ENCODE peak calls at places on chromosome 15, in nine cellular contexts. One of them, this sample, is unnamed.

GRCh38 chr15:47184003-47184404 is 533.3 kb upstream of the SEMA6D start:
- DNase-seq in GM20000: peak; percentile 10
- DNase-seq in left ventricle myocardium inferior: no peak
- DNase-seq in epithelial cell of proximal tubule: no peak
- DNase-seq in heart right ventricle: peak; percentile 22
- DNase-seq in pancreas: peak; percentile 30
- DNase-seq in tibial nerve: no peak
- DNase-seq in left lung: peak; percentile 30
- DNase-seq in AG04450: no peak
- DNase-seq in this sample: peak; percentile 27

GRCh38 chr15:93042211-93042610 is 46.8 kb downstream of the RGMA start:
- DNase-seq in GM20000: no peak
- DNase-seq in left ventricle myocardium inferior: no peak
- DNase-seq in epithelial cell of proximal tubule: no peak
- DNase-seq in heart right ventricle: no peak
- DNase-seq in pancreas: no peak
- DNase-seq in tibial nerve: no peak
- DNase-seq in left lung: no peak
- DNase-seq in AG04450: no peak
- DNase-seq in this sample: no peak

GRCh38 chr15:98914626-98915025 is 93.0 kb downstream of the PGPEP1L start:
- DNase-seq in GM20000: no peak
- DNase-seq in left ventricle myocardium inferior: no peak
- DNase-seq in epithelial cell of proximal tubule: no peak
- DNase-seq in heart right ventricle: no peak
- DNase-seq in pancreas: no peak
- DNase-seq in tibial nerve: no peak
- DNase-seq in left lung: no peak
- DNase-seq in AG04450: peak; percentile 84
- DNase-seq in this sample: no peak

GRCh38 chr15:83230242-83230641 is 22.6 kb upstream of the HDGFL3 start:
- DNase-seq in GM20000: no peak
- DNase-seq in left ventricle myocardium inferior: no peak
- DNase-seq in epithelial cell of proximal tubule: no peak
- DNase-seq in heart right ventricle: no peak
- DNase-seq in pancreas: no peak
- DNase-seq in tibial nerve: no peak
- DNase-seq in left lung: no peak
- DNase-seq in AG04450: no peak
- DNase-seq in this sample: no peak

GRCh38 chr15:94584833-94585244 is 353.5 kb downstream of the MCTP2 start:
- DNase-seq in GM20000: peak; percentile 25
- DNase-seq in left ventricle myocardium inferior: no peak
- DNase-seq in epithelial cell of proximal tubule: no peak
- DNase-seq in heart right ventricle: no peak
- DNase-seq in pancreas: no peak
- DNase-seq in tibial nerve: no peak
- DNase-seq in left lung: peak; percentile 35
- DNase-seq in AG04450: no peak
- DNase-seq in this sample: no peak

GRCh38 chr15:28097656-28098359 is 1.3 kb downstream of the OCA2 start:
- DNase-seq in GM20000: no peak
- DNase-seq in left ventricle myocardium inferior: no peak
- DNase-seq in epithelial cell of proximal tubule: no peak
- DNase-seq in heart right ventricle: no peak
- DNase-seq in pancreas: no peak
- DNase-seq in tibial nerve: no peak
- DNase-seq in left lung: no peak
- DNase-seq in AG04450: no peak
- DNase-seq in this sample: no peak

GRCh38 chr15:58438956-58439355 is 7.2 kb downstream of the LIPC start:
- DNase-seq in GM20000: peak; percentile 49
- DNase-seq in left ventricle myocardium inferior: peak; percentile 49
- DNase-seq in epithelial cell of proximal tubule: no peak
- DNase-seq in heart right ventricle: no peak
- DNase-seq in pancreas: no peak
- DNase-seq in tibial nerve: no peak
- DNase-seq in left lung: no peak
- DNase-seq in AG04450: peak; percentile 13
- DNase-seq in this sample: no peak

GRCh38 chr15:68493629-68494028 is 61.7 kb upstream of the ITGA11 start:
- DNase-seq in GM20000: no peak
- DNase-seq in left ventricle myocardium inferior: no peak
- DNase-seq in epithelial cell of proximal tubule: no peak
- DNase-seq in heart right ventricle: no peak
- DNase-seq in pancreas: no peak
- DNase-seq in tibial nerve: no peak
- DNase-seq in left lung: no peak
- DNase-seq in AG04450: no peak
- DNase-seq in this sample: no peak

GRCh38 chr15:92545996-92546395 is 109.6 kb downstream of the FAM174B start:
- DNase-seq in GM20000: no peak
- DNase-seq in left ventricle myocardium inferior: no peak
- DNase-seq in epithelial cell of proximal tubule: no peak
- DNase-seq in heart right ventricle: no peak
- DNase-seq in pancreas: no peak
- DNase-seq in tibial nerve: no peak
- DNase-seq in left lung: no peak
- DNase-seq in AG04450: no peak
- DNase-seq in this sample: no peak

GRCh38 chr15:68228971-68229385 is 550 bp downstream of the CLN6 start:
- DNase-seq in GM20000: no peak
- DNase-seq in left ventricle myocardium inferior: no peak
- DNase-seq in epithelial cell of proximal tubule: no peak
- DNase-seq in heart right ventricle: no peak
- DNase-seq in pancreas: no peak
- DNase-seq in tibial nerve: no peak
- DNase-seq in left lung: no peak
- DNase-seq in AG04450: no peak
- DNase-seq in this sample: no peak

GRCh38 chr15:40340038-40340739 is 550 bp downstream of the CCDC9B start:
- DNase-seq in GM20000: no peak
- DNase-seq in left ventricle myocardium inferior: peak; percentile 90
- DNase-seq in epithelial cell of proximal tubule: no peak
- DNase-seq in heart right ventricle: peak; percentile 91
- DNase-seq in pancreas: peak; percentile 79
- DNase-seq in tibial nerve: peak; percentile 47
- DNase-seq in left lung: peak; percentile 61
- DNase-seq in AG04450: no peak
- DNase-seq in this sample: peak; percentile 65

GRCh38 chr15:90598053-90598577 is 68.4 kb downstream of the CRTC3 start:
- DNase-seq in GM20000: peak; percentile 71
- DNase-seq in left ventricle myocardium inferior: peak; percentile 53
- DNase-seq in epithelial cell of proximal tubule: no peak
- DNase-seq in heart right ventricle: peak; percentile 37
- DNase-seq in pancreas: no peak
- DNase-seq in tibial nerve: peak; percentile 68
- DNase-seq in left lung: peak; percentile 57
- DNase-seq in AG04450: no peak
- DNase-seq in this sample: no peak

GRCh38 chr15:30043211-30043655 is 39.5 kb upstream of the GOLGA8J start:
- DNase-seq in GM20000: no peak
- DNase-seq in left ventricle myocardium inferior: no peak
- DNase-seq in epithelial cell of proximal tubule: no peak
- DNase-seq in heart right ventricle: no peak
- DNase-seq in pancreas: no peak
- DNase-seq in tibial nerve: no peak
- DNase-seq in left lung: no peak
- DNase-seq in AG04450: no peak
- DNase-seq in this sample: no peak

GRCh38 chr15:75573001-75573400 is 6.1 kb downstream of the PTPN9 start:
- DNase-seq in GM20000: no peak
- DNase-seq in left ventricle myocardium inferior: no peak
- DNase-seq in epithelial cell of proximal tubule: no peak
- DNase-seq in heart right ventricle: no peak
- DNase-seq in pancreas: no peak
- DNase-seq in tibial nerve: no peak
- DNase-seq in left lung: no peak
- DNase-seq in AG04450: no peak
- DNase-seq in this sample: no peak

GRCh38 chr15:45262906-45263456 is 10.9 kb downstream of the SLC28A2 start:
- DNase-seq in GM20000: no peak
- DNase-seq in left ventricle myocardium inferior: no peak
- DNase-seq in epithelial cell of proximal tubule: no peak
- DNase-seq in heart right ventricle: no peak
- DNase-seq in pancreas: no peak
- DNase-seq in tibial nerve: no peak
- DNase-seq in left lung: no peak
- DNase-seq in AG04450: no peak
- DNase-seq in this sample: no peak

GRCh38 chr15:56524915-56525314 is 60.0 kb upstream of the MNS1 start:
- DNase-seq in GM20000: no peak
- DNase-seq in left ventricle myocardium inferior: no peak
- DNase-seq in epithelial cell of proximal tubule: peak; percentile 25
- DNase-seq in heart right ventricle: no peak
- DNase-seq in pancreas: no peak
- DNase-seq in tibial nerve: no peak
- DNase-seq in left lung: no peak
- DNase-seq in AG04450: peak; percentile 20
- DNase-seq in this sample: no peak

GRCh38 chr15:85704021-85704420 is 90.7 kb downstream of the KLHL25 start:
- DNase-seq in GM20000: no peak
- DNase-seq in left ventricle myocardium inferior: no peak
- DNase-seq in epithelial cell of proximal tubule: no peak
- DNase-seq in heart right ventricle: no peak
- DNase-seq in pancreas: no peak
- DNase-seq in tibial nerve: no peak
- DNase-seq in left lung: no peak
- DNase-seq in AG04450: no peak
- DNase-seq in this sample: no peak
- TF ChIP-seq CTCF in GM20000: no peak
- TF ChIP-seq CTCF in left ventricle myocardium inferior: no peak
- TF ChIP-seq CTCF in epithelial cell of proximal tubule: no peak
- TF ChIP-seq CTCF in heart right ventricle: no peak
- TF ChIP-seq CTCF in pancreas: no peak
- TF ChIP-seq CTCF in tibial nerve: no peak
- TF ChIP-seq CTCF in left lung: no peak
- TF ChIP-seq CTCF in AG04450: no peak
- TF ChIP-seq CTCF in this sample: no peak

DNA sequence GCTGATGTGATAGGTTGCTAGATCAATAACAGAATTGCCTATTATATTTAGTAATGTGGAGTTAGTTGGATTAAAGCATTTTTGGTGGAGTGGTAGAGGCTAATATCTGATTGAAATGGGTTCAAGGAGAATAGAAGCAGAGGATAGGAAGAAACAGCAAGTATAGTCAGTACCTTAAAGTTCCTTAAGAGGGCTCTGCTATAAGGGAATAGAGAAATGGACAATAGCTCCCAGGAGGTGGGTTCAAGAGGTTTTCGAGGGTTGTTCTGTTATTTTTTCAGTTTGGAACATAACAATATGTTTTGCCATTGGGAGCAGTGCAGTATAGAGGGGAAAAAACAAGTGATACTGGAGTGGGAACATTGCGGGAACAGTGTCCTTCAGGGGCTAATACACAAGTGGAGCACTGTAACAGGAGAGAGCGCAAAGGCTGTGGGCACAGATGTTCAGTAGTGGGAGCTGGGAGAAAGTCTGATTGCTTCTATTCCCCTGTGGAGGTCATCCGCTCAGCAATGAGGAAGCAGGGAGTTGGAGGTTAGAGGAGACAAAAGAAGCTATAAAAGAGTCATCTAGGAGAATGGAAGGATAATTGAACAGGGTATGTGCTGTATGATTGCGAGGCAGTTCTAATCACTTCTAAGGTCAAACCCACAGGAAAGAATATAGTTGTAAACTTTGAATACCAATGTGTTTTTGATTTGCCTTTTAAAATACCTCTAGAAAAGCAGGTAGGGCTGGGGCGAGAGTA is 3.3 kb downstream of the MRPS11 start:
- DNase-seq in GM20000: no peak
- DNase-seq in left ventricle myocardium inferior: no peak
- DNase-seq in epithelial cell of proximal tubule: no peak
- DNase-seq in heart right ventricle: no peak
- DNase-seq in pancreas: no peak
- DNase-seq in tibial nerve: no peak
- DNase-seq in left lung: no peak
- DNase-seq in AG04450: no peak
- DNase-seq in this sample: no peak
- TF ChIP-seq CTCF in GM20000: no peak
- TF ChIP-seq CTCF in left ventricle myocardium inferior: no peak
- TF ChIP-seq CTCF in epithelial cell of proximal tubule: peak; percentile 25
- TF ChIP-seq CTCF in heart right ventricle: no peak
- TF ChIP-seq CTCF in pancreas: no peak
- TF ChIP-seq CTCF in tibial nerve: no peak
- TF ChIP-seq CTCF in left lung: no peak
- TF ChIP-seq CTCF in AG04450: peak; percentile 9
- TF ChIP-seq CTCF in this sample: no peak

GRCh38 chr15:74429784-74430141 is 4.0 kb downstream of the SEMA7A start:
- DNase-seq in GM20000: no peak
- DNase-seq in left ventricle myocardium inferior: no peak
- DNase-seq in epithelial cell of proximal tubule: no peak
- DNase-seq in heart right ventricle: no peak
- DNase-seq in pancreas: no peak
- DNase-seq in tibial nerve: no peak
- DNase-seq in left lung: no peak
- DNase-seq in AG04450: no peak
- DNase-seq in this sample: no peak

GRCh38 chr15:74428442-74428787 is 5.3 kb downstream of the SEMA7A start:
- DNase-seq in GM20000: peak; percentile 62
- DNase-seq in left ventricle myocardium inferior: no peak
- DNase-seq in epithelial cell of proximal tubule: no peak
- DNase-seq in heart right ventricle: no peak
- DNase-seq in pancreas: no peak
- DNase-seq in tibial nerve: no peak
- DNase-seq in left lung: no peak
- DNase-seq in AG04450: no peak
- DNase-seq in this sample: no peak

GRCh38 chr15:74428970-74429783 is 4.6 kb downstream of the SEMA7A start:
- DNase-seq in GM20000: no peak
- DNase-seq in left ventricle myocardium inferior: no peak
- DNase-seq in epithelial cell of proximal tubule: no peak
- DNase-seq in heart right ventricle: no peak
- DNase-seq in pancreas: no peak
- DNase-seq in tibial nerve: no peak
- DNase-seq in left lung: peak; percentile 45
- DNase-seq in AG04450: no peak
- DNase-seq in this sample: no peak

GRCh38 chr15:74426404-74427281 is 7.1 kb downstream of the SEMA7A start:
- DNase-seq in GM20000: no peak
- DNase-seq in left ventricle myocardium inferior: no peak
- DNase-seq in epithelial cell of proximal tubule: no peak
- DNase-seq in heart right ventricle: no peak
- DNase-seq in pancreas: no peak
- DNase-seq in tibial nerve: no peak
- DNase-seq in left lung: no peak
- DNase-seq in AG04450: no peak
- DNase-seq in this sample: no peak

GRCh38 chr15:74427607-74428441 is 5.9 kb downstream of the SEMA7A start:
- DNase-seq in GM20000: no peak
- DNase-seq in left ventricle myocardium inferior: no peak
- DNase-seq in epithelial cell of proximal tubule: no peak
- DNase-seq in heart right ventricle: no peak
- DNase-seq in pancreas: no peak
- DNase-seq in tibial nerve: no peak
- DNase-seq in left lung: no peak
- DNase-seq in AG04450: no peak
- DNase-seq in this sample: no peak
- TF ChIP-seq CTCF in GM20000: no peak
- TF ChIP-seq CTCF in left ventricle myocardium inferior: no peak
- TF ChIP-seq CTCF in epithelial cell of proximal tubule: no peak
- TF ChIP-seq CTCF in heart right ventricle: no peak
- TF ChIP-seq CTCF in pancreas: no peak
- TF ChIP-seq CTCF in tibial nerve: no peak
- TF ChIP-seq CTCF in left lung: no peak
- TF ChIP-seq CTCF in AG04450: no peak
- TF ChIP-seq CTCF in this sample: no peak

GRCh38 chr15:38010390-38010789 is 76.0 kb downstream of the TMCO5A start:
- DNase-seq in GM20000: no peak
- DNase-seq in left ventricle myocardium inferior: no peak
- DNase-seq in epithelial cell of proximal tubule: no peak
- DNase-seq in heart right ventricle: no peak
- DNase-seq in pancreas: no peak
- DNase-seq in tibial nerve: no peak
- DNase-seq in left lung: no peak
- DNase-seq in AG04450: no peak
- DNase-seq in this sample: no peak
- TF ChIP-seq CTCF in GM20000: no peak
- TF ChIP-seq CTCF in left ventricle myocardium inferior: no peak
- TF ChIP-seq CTCF in epithelial cell of proximal tubule: no peak
- TF ChIP-seq CTCF in heart right ventricle: no peak
- TF ChIP-seq CTCF in pancreas: no peak
- TF ChIP-seq CTCF in tibial nerve: no peak
- TF ChIP-seq CTCF in left lung: no peak
- TF ChIP-seq CTCF in AG04450: peak; percentile 40
- TF ChIP-seq CTCF in this sample: no peak

This sample was measured in mesothelial cell of epicardium.